ENCODE peak calls at places on chromosomes 7 and 10, in five cellular contexts. One of them, this sample, is unnamed.

GRCh38 chr10:70368774-70369482 is 13.5 kb downstream of the LRRC20 start:
- DNase-seq in mesendoderm: no peak
- DNase-seq in IMR-90: no peak
- DNase-seq in H9: peak; percentile 56
- DNase-seq in H1: no peak
- DNase-seq in this sample: no peak

GRCh38 chr7:133201470-133201869 is 51.4 kb upstream of the EXOC4 start:
- DNase-seq in mesendoderm: peak; percentile 59
- DNase-seq in IMR-90: no peak
- DNase-seq in H9: no peak
- DNase-seq in H1: no peak
- DNase-seq in this sample: no peak

GRCh38 chr7:84196007-84196551 is 1.5 kb upstream of the SEMA3A start:
- DNase-seq in mesendoderm: peak; percentile 77
- DNase-seq in IMR-90: peak; percentile 77
- DNase-seq in H9: peak; percentile 33
- DNase-seq in H1: no peak
- DNase-seq in this sample: no peak

GRCh38 chr10:63865210-63865609 is 344.0 kb downstream of the REEP3 start:
- DNase-seq in mesendoderm: peak; percentile 74
- DNase-seq in IMR-90: no peak
- DNase-seq in H9: no peak
- DNase-seq in H1: no peak
- DNase-seq in this sample: no peak

GRCh38 chr10:62885656-62886461 is 69.7 kb upstream of the EGR2 start:
- DNase-seq in mesendoderm: no peak
- DNase-seq in IMR-90: peak; percentile 19
- DNase-seq in H9: no peak
- DNase-seq in H1: no peak
- DNase-seq in this sample: no peak

GRCh38 chr10:69425513-69426298 is 9.0 kb upstream of the TACR2 start:
- DNase-seq in mesendoderm: no peak
- DNase-seq in IMR-90: no peak
- DNase-seq in H9: no peak
- DNase-seq in H1: no peak
- DNase-seq in this sample: no peak

GRCh38 chr7:138608292-138608691 is 92.9 kb downstream of the SVOPL start:
- DNase-seq in mesendoderm: no peak
- DNase-seq in IMR-90: peak; percentile 44
- DNase-seq in H9: no peak
- DNase-seq in H1: no peak
- DNase-seq in this sample: no peak

GRCh38 chr7:47100815-47101435 is 481.0 kb downstream of the TNS3 start:
- DNase-seq in mesendoderm: peak; percentile 77
- DNase-seq in IMR-90: peak; percentile 43
- DNase-seq in H9: peak; percentile 78
- DNase-seq in H1: peak; percentile 81
- DNase-seq in this sample: peak; percentile 20

GRCh38 chr7:93160410-93160809 is 12.2 kb upstream of the SAMD9L start:
- DNase-seq in mesendoderm: no peak
- DNase-seq in IMR-90: peak; percentile 30
- DNase-seq in H9: no peak
- DNase-seq in H1: no peak
- DNase-seq in this sample: no peak

GRCh38 chr7:48089415-48089975 is 430 bp downstream of the UPP1 start:
- DNase-seq in mesendoderm: peak; percentile 91
- DNase-seq in IMR-90: no peak
- DNase-seq in H9: peak; percentile 91
- DNase-seq in H1: no peak
- DNase-seq in this sample: no peak

GRCh38 chr7:23544913-23545354 is 13.2 kb upstream of the TRA2A start:
- DNase-seq in mesendoderm: peak; percentile 82
- DNase-seq in IMR-90: peak; percentile 44
- DNase-seq in H9: no peak
- DNase-seq in H1: no peak
- DNase-seq in this sample: no peak

GRCh38 chr10:3892440-3893101 is 107.6 kb upstream of the KLF6 start:
- DNase-seq in mesendoderm: peak; percentile 87
- DNase-seq in IMR-90: no peak
- DNase-seq in H9: no peak
- DNase-seq in H1: no peak
- DNase-seq in this sample: no peak

GRCh38 chr10:77887631-77888355 is 38.8 kb downstream of the DLG5 start:
- DNase-seq in mesendoderm: no peak
- DNase-seq in IMR-90: no peak
- DNase-seq in H9: no peak
- DNase-seq in H1: no peak
- DNase-seq in this sample: no peak

GRCh38 chr7:101126651-101127459 is at the start of gene SERPINE1:
- DNase-seq in mesendoderm: peak; percentile 95
- DNase-seq in IMR-90: peak; percentile 100
- DNase-seq in H9: peak; percentile 87
- DNase-seq in H1: peak; percentile 73
- DNase-seq in this sample: no peak

GRCh38 chr7:127146746-127147536 is 105.8 kb downstream of the GRM8 start:
- DNase-seq in mesendoderm: no peak
- DNase-seq in IMR-90: no peak
- DNase-seq in H9: no peak
- DNase-seq in H1: no peak
- DNase-seq in this sample: no peak

GRCh38 chr10:11884706-11885423 is 61.7 kb downstream of the PROSER2 start:
- DNase-seq in mesendoderm: no peak
- DNase-seq in IMR-90: no peak
- DNase-seq in H9: no peak
- DNase-seq in H1: no peak
- DNase-seq in this sample: no peak

GRCh38 chr7:92400013-92400412 is 47.3 kb upstream of the GATAD1 start:
- DNase-seq in mesendoderm: no peak
- DNase-seq in IMR-90: no peak
- DNase-seq in H9: no peak
- DNase-seq in H1: no peak
- DNase-seq in this sample: no peak

GRCh38 chr10:72126184-72126871 is 38.0 kb upstream of the SPOCK2 start:
- DNase-seq in mesendoderm: peak; percentile 59
- DNase-seq in IMR-90: peak; percentile 75
- DNase-seq in H9: no peak
- DNase-seq in H1: no peak
- DNase-seq in this sample: no peak

GRCh38 chr7:47358944-47359588 is 222.8 kb downstream of the TNS3 start:
- DNase-seq in mesendoderm: no peak
- DNase-seq in IMR-90: peak; percentile 27
- DNase-seq in H9: no peak
- DNase-seq in H1: no peak
- DNase-seq in this sample: no peak

GRCh38 chr7:19118896-19119301 is 1.5 kb upstream of the TWIST1 start:
- DNase-seq in mesendoderm: peak; percentile 72
- DNase-seq in IMR-90: no peak
- DNase-seq in H9: peak; percentile 76
- DNase-seq in H1: peak; percentile 71
- DNase-seq in this sample: no peak

GRCh38 chr10:98318861-98319260 is 50.9 kb upstream of the LOXL4 start:
- DNase-seq in mesendoderm: no peak
- DNase-seq in IMR-90: no peak
- DNase-seq in H9: no peak
- DNase-seq in H1: no peak
- DNase-seq in this sample: no peak

GRCh38 chr10:14692344-14693199 is 82.1 kb downstream of the FAM107B start:
- DNase-seq in mesendoderm: no peak
- DNase-seq in IMR-90: no peak
- DNase-seq in H9: no peak
- DNase-seq in H1: no peak
- DNase-seq in this sample: no peak

GRCh38 chr7:128410092-128410665 is 397 bp upstream of the IMPDH1 start:
- DNase-seq in mesendoderm: peak; percentile 64
- DNase-seq in IMR-90: peak; percentile 81
- DNase-seq in H9: no peak
- DNase-seq in H1: no peak
- DNase-seq in this sample: no peak

GRCh38 chr7:106866298-106867281 is 1.5 kb downstream of the PIK3CG start:
- DNase-seq in mesendoderm: no peak
- DNase-seq in IMR-90: no peak
- DNase-seq in H9: no peak
- DNase-seq in H1: no peak
- DNase-seq in this sample: no peak

GRCh38 chr7:16841681-16842080 is 36.9 kb upstream of the AGR2 start:
- DNase-seq in mesendoderm: peak; percentile 57
- DNase-seq in IMR-90: peak; percentile 62
- DNase-seq in H9: no peak
- DNase-seq in H1: no peak
- DNase-seq in this sample: no peak

GRCh38 chr7:128454808-128455555 is 696 bp upstream of the HILPDA start:
- DNase-seq in mesendoderm: peak; percentile 52
- DNase-seq in IMR-90: peak; percentile 41
- DNase-seq in H9: no peak
- DNase-seq in H1: no peak
- DNase-seq in this sample: peak; percentile 40

GRCh38 chr7:156147104-156147503 is 334.8 kb upstream of the SHH start:
- DNase-seq in mesendoderm: no peak
- DNase-seq in IMR-90: no peak
- DNase-seq in H9: no peak
- DNase-seq in H1: no peak
- DNase-seq in this sample: no peak

GRCh38 chr10:43398939-43399871 is 9.8 kb downstream of the HNRNPF start:
- DNase-seq in mesendoderm: peak; percentile 57
- DNase-seq in IMR-90: peak; percentile 72
- DNase-seq in H9: no peak
- DNase-seq in H1: no peak
- DNase-seq in this sample: no peak

GRCh38 chr10:53209941-53210611 is 437.5 kb upstream of the MBL2 start:
- DNase-seq in mesendoderm: peak; percentile 85
- DNase-seq in IMR-90: peak; percentile 4
- DNase-seq in H9: peak; percentile 38
- DNase-seq in H1: no peak
- DNase-seq in this sample: no peak

GRCh38 chr10:7561216-7561893 is 105.4 kb downstream of the ITIH5 start:
- DNase-seq in mesendoderm: peak; percentile 32
- DNase-seq in IMR-90: no peak
- DNase-seq in H9: peak; percentile 45
- DNase-seq in H1: peak; percentile 58
- DNase-seq in this sample: no peak

GRCh38 chr7:96014617-96015016 is 242.3 kb downstream of the DYNC1I1 start:
- DNase-seq in mesendoderm: no peak
- DNase-seq in IMR-90: no peak
- DNase-seq in H9: no peak
- DNase-seq in H1: no peak
- DNase-seq in this sample: no peak

GRCh38 chr7:96004598-96004997 is 232.2 kb downstream of the DYNC1I1 start:
- DNase-seq in mesendoderm: no peak
- DNase-seq in IMR-90: no peak
- DNase-seq in H9: no peak
- DNase-seq in H1: no peak
- DNase-seq in this sample: no peak

GRCh38 chr7:96013836-96014235 is 241.5 kb downstream of the DYNC1I1 start:
- DNase-seq in mesendoderm: no peak
- DNase-seq in IMR-90: no peak
- DNase-seq in H9: no peak
- DNase-seq in H1: no peak
- DNase-seq in this sample: no peak

GRCh38 chr7:96009162-96009561 is 236.8 kb downstream of the DYNC1I1 start:
- DNase-seq in mesendoderm: no peak
- DNase-seq in IMR-90: no peak
- DNase-seq in H9: peak; percentile 33
- DNase-seq in H1: no peak
- DNase-seq in this sample: no peak
- H3K23ac ChIP-seq in mesendoderm: no peak overlapping the region
- H3K23ac ChIP-seq in IMR-90: no peak overlapping the region
- H3K23ac ChIP-seq in H9: no peak overlapping the region
- H3K23ac ChIP-seq in H1: no peak overlapping the region
- H3K23ac ChIP-seq in this sample: peak overlapping the region; percentile 78

GRCh38 chr7:10973061-10973941 is at the start of gene PHF14:
- DNase-seq in mesendoderm: peak; percentile 99
- DNase-seq in IMR-90: peak; percentile 94
- DNase-seq in H9: peak; percentile 98
- DNase-seq in H1: peak; percentile 96
- DNase-seq in this sample: peak; percentile 97
- H3K23ac ChIP-seq in mesendoderm: peak within 1 kb of the TSS; percentile 29
- H3K23ac ChIP-seq in IMR-90: peak within 1 kb of the TSS; percentile 82
- H3K23ac ChIP-seq in H9: no peak within 1 kb of the TSS
- H3K23ac ChIP-seq in H1: no peak within 1 kb of the TSS
- H3K23ac ChIP-seq in this sample: no peak within 1 kb of the TSS

GRCh38 chr7:24725554-24726260 is 31.6 kb downstream of the GSDME start:
- DNase-seq in mesendoderm: no peak
- DNase-seq in IMR-90: no peak
- DNase-seq in H9: peak; percentile 78
- DNase-seq in H1: peak; percentile 63
- DNase-seq in this sample: no peak

GRCh38 chr7:24729365-24730017 is 27.8 kb downstream of the GSDME start:
- DNase-seq in mesendoderm: no peak
- DNase-seq in IMR-90: no peak
- DNase-seq in H9: no peak
- DNase-seq in H1: no peak
- DNase-seq in this sample: no peak

GRCh38 chr7:24728503-24729364 is 28.5 kb downstream of the GSDME start:
- DNase-seq in mesendoderm: no peak
- DNase-seq in IMR-90: peak; percentile 24
- DNase-seq in H9: no peak
- DNase-seq in H1: no peak
- DNase-seq in this sample: no peak

GRCh38 chr7:24728121-24728500 is 29.2 kb downstream of the GSDME start:
- DNase-seq in mesendoderm: no peak
- DNase-seq in IMR-90: no peak
- DNase-seq in H9: no peak
- DNase-seq in H1: no peak
- DNase-seq in this sample: no peak

GRCh38 chr7:24727165-24728120 is 29.8 kb downstream of the GSDME start:
- DNase-seq in mesendoderm: no peak
- DNase-seq in IMR-90: no peak
- DNase-seq in H9: no peak
- DNase-seq in H1: no peak
- DNase-seq in this sample: no peak
- H3K23ac ChIP-seq in mesendoderm: no peak overlapping the region
- H3K23ac ChIP-seq in IMR-90: no peak overlapping the region
- H3K23ac ChIP-seq in H9: no peak overlapping the region
- H3K23ac ChIP-seq in H1: no peak overlapping the region
- H3K23ac ChIP-seq in this sample: no peak overlapping the region

DNA sequence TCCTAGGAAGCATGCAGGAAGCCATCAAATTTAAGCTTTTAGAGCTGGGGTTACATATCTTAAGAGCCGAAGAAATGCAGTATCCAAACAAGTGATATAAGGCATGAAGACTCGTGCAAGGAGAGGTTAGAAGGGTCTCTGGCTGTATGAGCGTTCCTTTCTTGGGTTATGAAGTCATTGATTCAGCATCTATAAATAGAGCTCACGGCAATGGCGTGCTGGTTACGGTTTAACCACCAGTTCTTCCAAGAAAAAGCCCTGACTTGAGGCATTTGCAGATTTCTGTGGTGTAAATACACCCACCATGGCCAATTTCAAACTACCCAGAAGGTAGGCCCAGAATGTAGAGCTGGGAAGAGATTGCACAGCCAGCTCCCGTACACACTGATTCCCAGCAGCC is 72.0 kb upstream of the KAT6B start:
- DNase-seq in mesendoderm: no peak
- DNase-seq in IMR-90: peak; percentile 20
- DNase-seq in H9: peak; percentile 2
- DNase-seq in H1: no peak
- DNase-seq in this sample: no peak
- H3K23ac ChIP-seq in mesendoderm: no peak overlapping the region
- H3K23ac ChIP-seq in IMR-90: no peak overlapping the region
- H3K23ac ChIP-seq in H9: no peak overlapping the region
- H3K23ac ChIP-seq in H1: no peak overlapping the region
- H3K23ac ChIP-seq in this sample: no peak overlapping the region

GRCh38 chr10:122461367-122461728 is at the start of gene HTRA1:
- DNase-seq in mesendoderm: peak; percentile 51
- DNase-seq in IMR-90: peak; percentile 61
- DNase-seq in H9: peak; percentile 66
- DNase-seq in H1: no peak
- DNase-seq in this sample: peak; percentile 43
- H3K23ac ChIP-seq in mesendoderm: no peak within 1 kb of the TSS
- H3K23ac ChIP-seq in IMR-90: peak within 1 kb of the TSS; percentile 92
- H3K23ac ChIP-seq in H9: no peak within 1 kb of the TSS
- H3K23ac ChIP-seq in H1: no peak within 1 kb of the TSS
- H3K23ac ChIP-seq in this sample: peak within 1 kb of the TSS; percentile 53

This sample was measured in neuronal stem cell.